ENCODE peak calls at places on chromosome 21, in six cellular contexts. D is bronchial epithelial cell, H is GM12865, N is fibroblast of pulmonary artery, V is PC-9, U is lower lobe of right lung. Z is an unnamed sample.

GRCh38 chr21:18716578-18717138 is 313.1 kb upstream of the TMPRSS15 start:
- DNase-seq in D (no peak), H (no peak), N (no peak), V (no peak), U (no peak), Z (peak; percentile 50)

GRCh38 chr21:32163386-32163785 is 115.5 kb downstream of the MIS18A start:
- DNase-seq in D (no peak), H (no peak), N (no peak), V (no peak), U (no peak), Z (no peak)

GRCh38 chr21:21401444-21401843 is 403.2 kb downstream of the NCAM2 start:
- DNase-seq in D (no peak), H (no peak), N (no peak), V (no peak), U (no peak), Z (no peak)

GRCh38 chr21:41641821-41642368 is 125.0 kb downstream of the RIPK4 start:
- DNase-seq in D (peak; percentile 89), H (peak; percentile 34), N (peak; percentile 96), V (peak; percentile 58), U (no peak), Z (peak; percentile 97)

GRCh38 chr21:25709684-25710265 is 24.9 kb downstream of the ATP5PF start:
- DNase-seq in D (no peak), H (no peak), N (no peak), V (no peak), U (no peak), Z (no peak)

GRCh38 chr21:32359719-32360260 is 33.0 kb downstream of the URB1 start:
- DNase-seq in D (no peak), H (no peak), N (peak; percentile 21), V (no peak), U (no peak), Z (peak; percentile 49)

GRCh38 chr21:42314616-42315295 is 453 bp downstream of the TFF3 start:
- DNase-seq in D (no peak), H (no peak), N (no peak), V (no peak), U (no peak), Z (no peak)

GRCh38 chr21:16192900-16193299 is 463.1 kb downstream of the USP25 start:
- DNase-seq in D (peak; percentile 95), H (no peak), N (peak; percentile 39), V (no peak), U (no peak), Z (peak; percentile 70)

GRCh38 chr21:26389971-26390641 is 183.0 kb downstream of the CYYR1 start:
- DNase-seq in D (peak; percentile 100), H (peak; percentile 71), N (peak; percentile 41), V (peak; percentile 60), U (no peak), Z (peak; percentile 96)

GRCh38 chr21:35510294-35510693 is 461.2 kb upstream of the RUNX1 start:
- DNase-seq in D (peak; percentile 87), H (no peak), N (no peak), V (no peak), U (no peak), Z (no peak)

GRCh38 chr21:35511298-35512162 is 462.4 kb upstream of the RUNX1 start:
- DNase-seq in D (peak; percentile 91), H (no peak), N (peak; percentile 56), V (peak; percentile 29), U (no peak), Z (peak; percentile 89)

GRCh38 chr21:35509004-35509704 is 460.1 kb upstream of the RUNX1 start:
- DNase-seq in D (no peak), H (no peak), N (peak; percentile 13), V (no peak), U (no peak), Z (no peak)

GRCh38 chr21:35506352-35506751 is 457.2 kb upstream of the RUNX1 start:
- DNase-seq in D (no peak), H (no peak), N (no peak), V (no peak), U (no peak), Z (no peak)

GRCh38 chr21:35508389-35508888 is 459.3 kb upstream of the RUNX1 start:
- DNase-seq in D (peak; percentile 47), H (peak; percentile 7), N (peak; percentile 91), V (peak; percentile 61), U (peak; percentile 84), Z (peak; percentile 92)
- TF ChIP-seq CTCF in D (peak; percentile 2), H (no peak), N (peak; percentile 47), V (peak; percentile 68), U (peak; percentile 40), Z (peak; percentile 88)

GRCh38 chr21:36698160-36699025 is 522 bp upstream of the SIM2 start:
- DNase-seq in D (no peak), H (no peak), N (no peak), V (peak; percentile 72), U (no peak), Z (peak; percentile 73)

GRCh38 chr21:36700295-36700960 is 1.5 kb downstream of the SIM2 start:
- DNase-seq in D (no peak), H (no peak), N (no peak), V (no peak), U (no peak), Z (no peak)

GRCh38 chr21:36699026-36699545 is at the start of gene SIM2:
- DNase-seq in D (peak; percentile 13), H (no peak), N (peak; percentile 26), V (peak; percentile 83), U (no peak), Z (peak; percentile 92)

GRCh38 chr21:36700961-36701911 is 2.3 kb downstream of the SIM2 start:
- DNase-seq in D (no peak), H (no peak), N (no peak), V (no peak), U (no peak), Z (peak; percentile 57)

DNA sequence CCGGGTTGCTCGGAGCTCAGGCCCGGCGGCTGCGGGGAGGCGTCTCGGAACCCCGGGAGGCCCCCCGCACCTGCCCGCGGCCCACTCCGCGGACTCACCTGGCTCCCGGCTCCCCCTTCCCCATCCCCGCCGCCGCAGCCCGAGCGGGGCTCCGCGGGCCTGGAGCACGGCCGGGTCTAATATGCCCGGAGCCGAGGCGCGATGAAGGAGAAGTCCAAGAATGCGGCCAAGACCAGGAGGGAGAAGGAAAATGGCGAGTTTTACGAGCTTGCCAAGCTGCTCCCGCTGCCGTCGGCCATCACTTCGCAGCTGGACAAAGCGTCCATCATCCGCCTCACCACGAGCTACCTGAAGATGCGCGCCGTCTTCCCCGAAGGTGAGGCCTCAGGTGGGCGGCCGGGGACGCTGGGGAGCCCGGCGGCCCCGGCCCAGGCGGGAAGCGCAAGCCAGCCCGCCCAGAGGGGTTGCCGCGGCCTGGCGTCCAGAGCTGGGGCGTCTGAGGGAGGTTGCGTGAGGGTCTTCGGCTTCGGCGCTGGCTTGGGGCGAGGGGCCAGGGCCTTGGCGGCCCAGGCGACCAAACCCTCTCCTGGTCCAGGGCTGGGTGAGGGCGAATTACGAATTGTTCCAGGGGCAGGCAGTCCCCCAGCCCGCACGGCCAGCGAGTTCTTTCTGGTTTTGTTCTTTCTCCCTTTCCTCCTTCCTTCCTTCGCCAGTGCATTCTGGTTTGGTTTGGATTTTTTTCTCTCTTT is 805 bp downstream of the SIM2 start:
- DNase-seq in D (no peak), H (no peak), N (no peak), V (no peak), U (no peak), Z (peak; percentile 29)
- H3K4me3 ChIP-seq in D (peak overlapping the region; percentile 38), H (no peak overlapping the region), N (no peak overlapping the region), V (peak overlapping the region; percentile 87), U (peak overlapping the region; percentile 44), Z (peak overlapping the region; percentile 95)

GRCh38 chr21:29376556-29376955 is 77.8 kb downstream of the BACH1 start:
- DNase-seq in D (peak; percentile 17), H (peak; percentile 81), N (peak; percentile 37), V (peak; percentile 5), U (peak; percentile 65), Z (peak; percentile 59)
- TF ChIP-seq CTCF in D (peak; percentile 49), H (peak; percentile 67), N (peak; percentile 39), V (peak; percentile 35), U (peak; percentile 47), Z (peak; percentile 69)

DNA sequence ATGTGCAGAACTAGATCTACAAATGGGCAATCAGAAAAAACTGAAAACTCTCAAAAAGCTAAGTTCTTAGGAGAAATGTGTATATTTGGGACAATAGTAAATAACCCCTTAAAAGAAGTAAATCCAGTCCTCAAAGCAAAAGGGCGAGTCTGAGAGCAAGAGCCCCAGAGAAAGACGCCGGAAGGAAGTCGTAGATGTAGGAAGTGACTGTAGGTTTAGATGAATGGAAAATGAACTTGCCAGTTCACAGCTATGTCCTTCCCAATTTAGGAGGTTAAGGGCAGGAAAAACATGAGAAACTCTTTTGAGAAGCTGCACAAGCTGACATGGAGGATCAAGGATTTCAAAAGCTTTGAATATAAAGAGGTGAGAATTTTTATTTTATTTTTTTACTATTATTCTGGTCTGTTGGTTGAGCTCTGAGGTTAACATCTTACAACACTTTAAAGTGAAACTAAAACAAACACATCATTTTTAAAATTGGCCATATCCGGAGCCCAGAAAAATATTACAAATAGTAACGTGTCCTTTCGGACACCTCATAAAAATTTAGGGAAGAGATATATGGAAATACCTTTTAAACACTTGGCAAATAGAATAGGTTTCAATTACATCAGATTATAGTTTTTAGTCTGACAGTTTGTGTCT is 1178.6 kb downstream of the MRPL39 start:
- DNase-seq in D (no peak), H (no peak), N (no peak), V (no peak), U (no peak), Z (no peak)
- H3K4me3 ChIP-seq in D (no peak overlapping the region), H (no peak overlapping the region), N (no peak overlapping the region), V (peak overlapping the region; percentile 26), U (peak overlapping the region; percentile 46), Z (no peak overlapping the region)

GRCh38 chr21:45699966-45700365 is 56.4 kb downstream of the PCBP3 start:
- DNase-seq in D (no peak), H (no peak), N (no peak), V (no peak), U (no peak), Z (no peak)

GRCh38 chr21:45700461-45700860 is 56.9 kb downstream of the PCBP3 start:
- DNase-seq in D (no peak), H (no peak), N (no peak), V (no peak), U (no peak), Z (no peak)

GRCh38 chr21:45699251-45699942 is 55.9 kb downstream of the PCBP3 start:
- DNase-seq in D (no peak), H (no peak), N (no peak), V (no peak), U (no peak), Z (no peak)

GRCh38 chr21:45698493-45698947 is 55.0 kb downstream of the PCBP3 start:
- DNase-seq in D (peak; percentile 71), H (no peak), N (peak; percentile 98), V (no peak), U (no peak), Z (peak; percentile 95)

DNA sequence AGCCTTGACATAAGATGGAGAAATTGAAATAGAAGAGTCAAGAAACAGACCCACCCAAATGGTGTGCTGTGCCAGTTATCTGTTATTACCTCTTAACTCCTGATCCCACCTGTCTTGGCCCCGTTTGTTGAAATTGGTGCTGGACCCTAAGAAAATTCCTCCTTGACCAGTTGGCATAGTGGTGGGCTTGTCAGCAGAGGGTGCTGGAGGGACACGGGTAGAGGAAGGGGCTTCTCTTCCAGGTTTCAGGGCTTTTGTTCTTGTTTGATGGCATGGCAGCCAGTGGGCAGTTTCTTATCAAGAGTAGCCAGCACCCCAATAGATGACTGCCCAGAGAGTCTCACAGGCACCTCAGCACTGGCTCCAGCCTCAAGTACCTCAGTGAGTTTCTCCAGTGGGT is 51.6 kb downstream of the PCBP3 start:
- DNase-seq in D (no peak), H (no peak), N (no peak), V (no peak), U (no peak), Z (no peak)
- TF ChIP-seq CTCF in D (no peak), H (no peak), N (peak; percentile 6), V (no peak), U (no peak), Z (no peak)